ENCODE peak calls at places on chromosomes 1 and 21, in six cellular contexts. W is transverse colon, C is lower leg skin, P is GM23248, R is activated T-helper 1 cell treated with Interleukin-2 at 50 U/mL for 16 hours, D is brain microvascular endothelial cell. H is an unnamed sample.

GRCh38 chr21:39363607-39364555 is 15.0 kb upstream of the HMGN1 start:
- DNase-seq in W (no peak), C (no peak), P (no peak), R (no peak), D (no peak), H (peak)

GRCh38 chr1:20192364-20192763 is 6.0 kb upstream of the PLA2G2C start:
- DNase-seq in W (no peak), C (no peak), P (peak), R (no peak), D (no peak), H (peak)

GRCh38 chr21:25281134-25281533 is 326.1 kb downstream of the MRPL39 start:
- DNase-seq in W (no peak), C (no peak), P (no peak), R (no peak), D (no peak), H (no peak)

GRCh38 chr1:216600730-216601426 is 122.4 kb downstream of the ESRRG start:
- DNase-seq in W (peak), C (peak), P (peak), R (no peak), D (peak), H (peak)

GRCh38 chr1:151199860-151200581 is 1.7 kb downstream of the PIP5K1A start:
- DNase-seq in W (no peak), C (peak), P (peak), R (no peak), D (peak), H (peak)

GRCh38 chr21:30351534-30351933 is 3.1 kb upstream of the KRTAP23-1 start:
- DNase-seq in W (no peak), C (no peak), P (no peak), R (no peak), D (no peak), H (no peak)

GRCh38 chr1:30135729-30136128 is 587.7 kb downstream of the MATN1 start:
- DNase-seq in W (no peak), C (no peak), P (no peak), R (no peak), D (no peak), H (no peak)

GRCh38 chr1:9510130-9510529 is 29.1 kb upstream of the SLC25A33 start:
- DNase-seq in W (no peak), C (no peak), P (no peak), R (no peak), D (no peak), H (no peak)

GRCh38 chr1:20386682-20387081 is 96.0 kb downstream of the VWA5B1 start:
- DNase-seq in W (no peak), C (no peak), P (no peak), R (no peak), D (no peak), H (no peak)

GRCh38 chr1:110161822-110162221 is 11.5 kb downstream of the SLC6A17 start:
- DNase-seq in W (no peak), C (no peak), P (no peak), R (no peak), D (no peak), H (no peak)

GRCh38 chr1:29324202-29324601 is 87.9 kb downstream of the PTPRU start:
- DNase-seq in W (no peak), C (no peak), P (no peak), R (no peak), D (no peak), H (no peak)

GRCh38 chr1:112902221-112902620 is 53.8 kb downstream of the SLC16A1 start:
- DNase-seq in W (no peak), C (no peak), P (no peak), R (no peak), D (no peak), H (no peak)

GRCh38 chr1:18230840-18231239 is 123.2 kb downstream of the IGSF21 start:
- DNase-seq in W (no peak), C (no peak), P (no peak), R (no peak), D (no peak), H (no peak)

GRCh38 chr1:220455559-220455958 is 72.4 kb upstream of the MARK1 start:
- DNase-seq in W (no peak), C (no peak), P (no peak), R (no peak), D (no peak), H (no peak)

GRCh38 chr1:32773018-32773763 is 44.0 kb downstream of the YARS1 start:
- DNase-seq in W (peak), C (peak), P (peak), R (peak), D (peak), H (peak)

GRCh38 chr21:28393279-28393678 is 599.4 kb downstream of the LTN1 start:
- DNase-seq in W (peak), C (peak), P (no peak), R (no peak), D (no peak), H (no peak)